ENCODE peak calls at places on chromosomes 6 and 20, in five cellular contexts. K, W, Y, T and J are unnamed samples. For H3K27me3, the result is how much of the 10 kb centered on the place peaks cover.

GRCh38 chr6:129197154-129197553 is 314.2 kb downstream of the LAMA2 start:
- DNase-seq in K (no peak), W (no peak), Y (no peak), T (no peak), J (no peak)

GRCh38 chr20:9978395-9979004 is 56.3 kb upstream of the ANKEF1 start:
- DNase-seq in K (no peak), W (no peak), Y (peak), T (peak), J (peak)

GRCh38 chr20:5674176-5674660 is 76.0 kb upstream of the SHLD1 start:
- DNase-seq in K (no peak), W (no peak), Y (peak), T (no peak), J (peak)

GRCh38 chr6:47252636-47253035 is 57.1 kb downstream of the TNFRSF21 start:
- DNase-seq in K (no peak), W (no peak), Y (no peak), T (no peak), J (no peak)

GRCh38 chr6:77763124-77763523 is 110.3 kb downstream of the MEI4 start:
- DNase-seq in K (no peak), W (no peak), Y (no peak), T (no peak), J (no peak)

GRCh38 chr6:56714982-56715456 is 72.3 kb upstream of the DST start:
- DNase-seq in K (no peak), W (no peak), Y (peak), T (no peak), J (no peak)

GRCh38 chr20:24970743-24971142 is 21.7 kb downstream of the CST7 start:
- DNase-seq in K (no peak), W (no peak), Y (no peak), T (no peak), J (no peak)

GRCh38 chr6:166724576-166724975 is 97.5 kb upstream of the RPS6KA2 start:
- DNase-seq in K (no peak), W (no peak), Y (no peak), T (no peak), J (no peak)

GRCh38 chr6:158628542-158628941 is 16.0 kb downstream of the DYNLT1 start:
- DNase-seq in K (peak), W (no peak), Y (no peak), T (no peak), J (no peak)

DNA sequence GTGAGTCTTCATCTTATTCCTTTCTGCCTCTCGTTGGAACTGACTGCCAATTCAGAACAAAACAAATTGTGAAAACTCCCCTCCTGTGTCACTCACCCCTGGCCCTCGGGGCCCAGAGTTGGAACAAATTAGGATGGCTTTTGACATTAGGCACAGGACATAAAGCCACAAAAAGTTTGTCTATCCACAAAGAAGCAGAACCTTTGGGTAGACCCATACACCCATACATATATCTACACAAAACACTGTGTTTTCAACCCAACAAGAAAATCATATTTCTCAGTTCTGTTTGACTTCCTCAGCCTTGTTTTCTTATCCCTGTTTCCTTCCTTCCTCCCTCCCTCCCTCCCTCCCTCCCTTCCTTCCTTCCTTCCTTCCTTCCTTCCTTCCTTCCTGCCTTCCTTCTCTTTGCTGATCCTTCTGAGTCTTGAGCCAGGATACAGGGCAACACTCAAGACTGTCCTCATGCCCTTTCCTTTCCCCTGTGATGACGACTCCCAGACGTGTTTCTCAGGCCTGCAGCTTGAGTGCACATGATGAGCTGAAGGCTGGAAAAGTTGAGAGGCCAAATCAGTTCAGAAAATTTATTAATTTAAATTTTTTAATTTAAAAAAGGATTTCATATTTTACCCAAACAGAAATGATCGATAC is 41.7 kb upstream of the NKX2-2 start:
- DNase-seq in K (no peak), W (no peak), Y (no peak), T (no peak), J (no peak)
- H3K27me3 ChIP-seq in K (under half), W (under half), Y (under half), T (under half), J (under half)

GRCh38 chr6:38846361-38846760 is 131.2 kb downstream of the DNAH8 start:
- DNase-seq in K (no peak), W (no peak), Y (no peak), T (no peak), J (no peak)

GRCh38 chr6:38845931-38846330 is 130.8 kb downstream of the DNAH8 start:
- DNase-seq in K (no peak), W (no peak), Y (no peak), T (no peak), J (no peak)

GRCh38 chr6:38846844-38847243 is 131.7 kb downstream of the DNAH8 start:
- DNase-seq in K (no peak), W (no peak), Y (peak), T (no peak), J (no peak)

GRCh38 chr6:38847497-38847896 is 132.4 kb downstream of the DNAH8 start:
- DNase-seq in K (no peak), W (no peak), Y (no peak), T (no peak), J (no peak)

DNA sequence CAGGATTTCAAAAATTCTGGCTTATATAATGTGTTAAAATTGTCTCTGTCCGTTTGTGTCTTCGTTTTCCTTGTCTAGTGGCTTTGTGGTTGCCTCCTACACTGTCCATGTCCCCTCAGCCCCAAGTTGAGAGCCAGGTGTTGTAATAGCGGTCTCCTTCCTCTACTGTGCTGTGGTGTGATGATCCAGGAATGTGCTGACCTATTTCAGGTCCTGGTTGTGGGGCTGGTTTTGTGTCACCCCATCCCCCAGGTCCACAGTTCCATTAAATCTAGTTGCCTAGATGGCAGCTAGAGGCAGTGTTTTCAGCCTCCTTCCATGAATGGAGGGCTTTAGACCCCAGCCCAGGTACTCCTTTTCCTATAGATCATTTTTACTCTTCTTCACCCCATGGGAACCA is 128.7 kb downstream of the DNAH8 start:
- DNase-seq in K (no peak), W (no peak), Y (no peak), T (no peak), J (no peak)
- TF ChIP-seq CTCF in K (no peak), W (no peak), Y (no peak), T (no peak), J (no peak)

DNA sequence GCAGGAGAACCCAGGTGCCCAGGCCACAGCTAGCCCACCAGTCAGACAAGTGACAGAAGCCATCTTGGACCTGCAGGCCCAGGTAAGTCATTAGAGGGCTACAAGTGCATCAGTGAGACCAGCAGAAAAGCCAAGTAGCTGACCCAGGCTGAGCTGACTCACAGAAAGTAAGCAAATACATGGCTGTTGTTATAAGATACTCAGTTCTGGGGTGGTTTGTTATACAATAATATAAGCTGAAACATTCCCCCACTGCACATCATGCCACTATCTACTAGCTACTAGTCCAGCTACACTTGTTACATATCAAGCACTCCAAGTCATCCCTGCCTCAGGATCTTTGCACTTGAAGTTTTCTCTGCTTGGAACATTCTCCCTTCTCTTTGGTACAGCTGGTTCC is 10.0 kb downstream of the DYNLT2 start:
- DNase-seq in K (no peak), W (no peak), Y (no peak), T (no peak), J (no peak)
- H3K4me3 ChIP-seq in K (no peak), W (no peak), Y (no peak), T (no peak), J (no peak)

GRCh38 chr6:10424005-10424404 is 9.1 kb upstream of the TFAP2A start:
- DNase-seq in K (no peak), W (no peak), Y (no peak), T (no peak), J (no peak)

GRCh38 chr6:10425973-10426780 is 11.3 kb upstream of the TFAP2A start:
- DNase-seq in K (peak), W (no peak), Y (peak), T (no peak), J (no peak)

GRCh38 chr6:10425177-10425972 is 10.5 kb upstream of the TFAP2A start:
- DNase-seq in K (no peak), W (no peak), Y (no peak), T (no peak), J (no peak)

GRCh38 chr6:10429638-10430427 is 15.0 kb upstream of the TFAP2A start:
- DNase-seq in K (no peak), W (no peak), Y (peak), T (no peak), J (no peak)

DNA sequence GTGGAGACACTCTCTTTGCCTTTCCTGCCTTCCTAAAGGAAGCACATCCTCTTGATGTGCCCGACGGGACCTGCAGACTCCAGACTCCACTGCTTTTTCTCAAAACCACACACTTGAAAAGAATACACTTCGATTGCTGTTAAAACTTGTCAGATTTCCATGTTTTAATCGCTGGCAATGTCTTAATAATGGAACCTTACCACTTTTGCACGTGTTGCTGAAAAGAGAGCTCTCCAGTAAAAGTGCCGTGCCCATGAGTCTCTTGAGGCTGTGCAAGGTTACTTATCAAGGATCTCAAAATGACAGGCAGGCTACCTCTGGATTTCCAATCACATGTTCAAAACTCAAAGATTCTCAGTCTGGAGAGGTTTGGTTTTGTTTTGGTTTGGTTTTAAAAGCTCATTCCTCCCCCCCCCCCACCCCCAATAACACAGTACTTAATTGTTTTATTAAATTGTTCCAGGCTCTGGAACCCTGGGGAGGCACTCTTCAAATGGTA is 12.0 kb upstream of the TFAP2A start:
- DNase-seq in K (no peak), W (no peak), Y (no peak), T (no peak), J (no peak)
- H3K27me3 ChIP-seq in K (under half), W (under half), Y (half or more), T (under half), J (under half)